ENCODE peak calls at places on chromosome 16, in ten cellular contexts. L, V, W, E, D, S, J, R, C and F are unnamed samples.

GRCh38 chr16:2470603-2471015 is 488 bp upstream of the NTN3 start:
- DNase-seq in E (no peak), L (no peak), R (no peak), V (no peak), S (no peak), C (no peak), W (no peak), D (no peak), J (peak), F (no peak)

GRCh38 chr16:84554627-84555328 is 50.3 kb upstream of the MEAK7 start:
- DNase-seq in S (no peak), V (no peak), L (no peak), W (no peak), D (no peak), E (no peak), J (no peak), C (no peak), R (no peak), F (no peak)

GRCh38 chr16:57564571-57565270 is 22.3 kb downstream of the ADGRG5 start:
- DNase-seq in E (peak), V (no peak), J (no peak), S (no peak), L (no peak), D (no peak), C (no peak), R (peak), W (no peak), F (peak)

GRCh38 chr16:87950765-87951549 is at the start of gene BANP:
- DNase-seq in W (peak), J (peak), D (peak), E (peak), V (peak), L (peak), R (peak), S (peak), C (peak), F (peak)

GRCh38 chr16:88920618-88921602 is 54.5 kb upstream of the PABPN1L start:
- DNase-seq in R (peak), E (peak), C (peak), W (peak), V (no peak), D (peak), L (no peak), S (no peak), J (no peak), F (peak)

GRCh38 chr16:3175157-3176153 is 12.5 kb upstream of the OR1F1 start:
- DNase-seq in E (peak), S (no peak), V (peak), C (no peak), R (no peak), J (peak), L (no peak), D (no peak), W (no peak), F (peak)

GRCh38 chr16:80197790-80198201 is 343.0 kb upstream of the DYNLRB2 start:
- DNase-seq in S (no peak), C (no peak), J (no peak), D (no peak), V (no peak), L (no peak), W (peak), R (peak), E (peak), F (peak)

GRCh38 chr16:31108794-31109558 is 790 bp downstream of the BCKDK start:
- DNase-seq in W (no peak), S (no peak), D (no peak), C (no peak), V (no peak), L (no peak), E (no peak), R (no peak), J (no peak), F (no peak)

GRCh38 chr16:29857133-29857760 is 5.8 kb downstream of the CDIPT start:
- DNase-seq in V (no peak), W (peak), S (no peak), L (no peak), J (no peak), E (peak), D (no peak), C (no peak), R (peak), F (peak)

GRCh38 chr16:88073201-88073721 is 122.0 kb downstream of the BANP start:
- DNase-seq in D (no peak), L (no peak), E (no peak), S (no peak), R (no peak), W (no peak), J (no peak), V (no peak), C (no peak), F (no peak)

GRCh38 chr16:84842516-84843148 is 22.8 kb downstream of the CRISPLD2 start:
- DNase-seq in S (no peak), E (no peak), W (no peak), D (no peak), L (no peak), V (no peak), R (no peak), J (no peak), C (no peak), F (no peak)

GRCh38 chr16:84810518-84811273 is 9.1 kb upstream of the CRISPLD2 start:
- DNase-seq in J (no peak), D (peak), S (no peak), R (no peak), E (peak), L (no peak), V (no peak), W (no peak), C (no peak), F (peak)

GRCh38 chr16:73161977-73162376 is 114.0 kb upstream of the ZFHX3 start:
- DNase-seq in E (no peak), L (no peak), D (no peak), J (no peak), S (no peak), V (no peak), C (no peak), W (no peak), R (no peak), F (no peak)

GRCh38 chr16:50673496-50674275 is 7.4 kb downstream of the SNX20 start:
- DNase-seq in R (no peak), L (no peak), C (peak), J (no peak), W (no peak), E (no peak), V (no peak), D (no peak), S (no peak), F (no peak)

GRCh38 chr16:28830531-28830930 is 7.7 kb downstream of the ATXN2L start:
- DNase-seq in J (no peak), R (no peak), C (no peak), W (no peak), S (no peak), L (no peak), V (no peak), D (no peak), E (no peak), F (no peak)

GRCh38 chr16:75007443-75007842 is 8.6 kb downstream of the ZNRF1 start:
- DNase-seq in R (no peak), D (no peak), C (no peak), W (no peak), S (no peak), L (no peak), J (no peak), E (no peak), V (no peak), F (no peak)

GRCh38 chr16:25493136-25493811 is 198.5 kb upstream of the HS3ST4 start:
- DNase-seq in D (no peak), J (no peak), V (no peak), S (no peak), R (no peak), W (no peak), E (no peak), L (no peak), C (no peak), F (no peak)

GRCh38 chr16:72099377-72099818 is 5.8 kb downstream of the DHX38 start:
- DNase-seq in D (peak), J (no peak), W (peak), L (no peak), V (peak), E (peak), C (no peak), S (peak), R (peak), F (peak)

GRCh38 chr16:61721561-61721960 is 314.7 kb downstream of the CDH8 start:
- DNase-seq in L (no peak), W (no peak), S (no peak), J (no peak), D (no peak), R (peak), V (no peak), C (no peak), E (no peak), F (no peak)

GRCh38 chr16:78642621-78643285 is 543.3 kb downstream of the WWOX start:
- DNase-seq in C (no peak), S (no peak), R (no peak), L (no peak), W (no peak), D (no peak), E (no peak), J (no peak), V (no peak), F (no peak)

GRCh38 chr16:84072014-84072413 is 29.4 kb upstream of the SLC38A8 start:
- DNase-seq in J (no peak), R (peak), W (no peak), L (no peak), D (no peak), E (peak), C (no peak), S (no peak), V (no peak), F (peak)

GRCh38 chr16:54098247-54098646 is 188.3 kb downstream of the IRX3 start:
- DNase-seq in V (no peak), L (no peak), C (no peak), S (no peak), J (peak), D (no peak), W (no peak), R (no peak), E (no peak), F (no peak)

GRCh38 chr16:70717817-70718216 is 32.0 kb upstream of the MTSS2 start:
- DNase-seq in D (no peak), E (no peak), R (no peak), J (no peak), V (no peak), S (no peak), C (no peak), W (no peak), L (no peak), F (no peak)

GRCh38 chr16:70252355-70252988 is 732 bp upstream of the EXOSC6 start:
- DNase-seq in D (no peak), J (no peak), W (no peak), C (no peak), R (peak), E (no peak), V (peak), L (no peak), S (no peak), F (no peak)

GRCh38 chr16:55568151-55568693 is 1.7 kb downstream of the CAPNS2 start:
- DNase-seq in S (no peak), D (no peak), J (no peak), L (no peak), R (no peak), E (no peak), C (no peak), W (no peak), V (no peak), F (peak)

GRCh38 chr16:49352923-49353322 is 20.7 kb upstream of the C16orf78 start:
- DNase-seq in S (no peak), E (peak), W (no peak), L (no peak), D (no peak), R (no peak), J (peak), C (no peak), V (peak), F (no peak)

GRCh38 chr16:88384222-88385111 is 1.7 kb downstream of the ZNF469 start:
- DNase-seq in V (no peak), J (no peak), E (no peak), W (no peak), C (peak), R (no peak), D (no peak), L (no peak), S (no peak), F (no peak)

GRCh38 chr16:55102077-55102476 is 171.4 kb downstream of the IRX5 start:
- DNase-seq in E (no peak), S (no peak), J (no peak), C (no peak), L (no peak), V (no peak), W (no peak), D (no peak), R (no peak), F (no peak)

GRCh38 chr16:57966133-57966805 is 4.7 kb downstream of the CNGB1 start:
- DNase-seq in W (no peak), D (no peak), S (no peak), C (no peak), J (no peak), E (no peak), L (no peak), R (no peak), V (no peak), F (no peak)

GRCh38 chr16:85136213-85136704 is 24.0 kb upstream of the CIBAR2 start:
- DNase-seq in V (peak), D (no peak), R (no peak), W (no peak), L (no peak), E (no peak), C (peak), J (no peak), S (no peak), F (peak)

GRCh38 chr16:252366-253337 is 18.0 kb downstream of the FAM234A start:
- DNase-seq in V (no peak), D (peak), R (no peak), C (no peak), L (no peak), W (no peak), J (no peak), S (no peak), E (no peak), F (no peak)

GRCh38 chr16:17983847-17984639 is 352.5 kb downstream of the NPIPA8 start:
- DNase-seq in L (no peak), E (no peak), S (no peak), V (no peak), D (no peak), R (no peak), C (no peak), J (no peak), W (no peak), F (no peak)

GRCh38 chr16:2529061-2529931 is 1.9 kb downstream of the CEMP1 start:
- DNase-seq in V (no peak), R (no peak), D (no peak), C (no peak), W (no peak), J (no peak), S (no peak), L (no peak), E (no peak), F (no peak)